ENCODE peak calls at places on chromosomes 6 and 20, in four cellular contexts. One of them, this sample, is unnamed.

GRCh38 chr6:25359891-25360290 is 80.7 kb downstream of the CARMIL1 start:
- DNase-seq in H1: no peak
- DNase-seq in HepG2: no peak
- DNase-seq in K562: no peak
- DNase-seq in this sample: no peak

GRCh38 chr6:163706688-163707087 is 292.2 kb downstream of the QKI start:
- DNase-seq in K562: no peak
- DNase-seq in H1: no peak
- DNase-seq in HepG2: no peak
- DNase-seq in this sample: no peak

GRCh38 chr6:137808191-137808590 is 58.9 kb upstream of the TNFAIP3 start:
- DNase-seq in H1: no peak
- DNase-seq in HepG2: peak; percentile 61
- DNase-seq in K562: no peak
- DNase-seq in this sample: no peak

GRCh38 chr6:119328866-119329806 is 20.4 kb downstream of the MAN1A1 start:
- DNase-seq in HepG2: no peak
- DNase-seq in K562: no peak
- DNase-seq in H1: no peak
- DNase-seq in this sample: no peak

GRCh38 chr6:91449539-91449938 is 862.7 kb upstream of the MAP3K7 start:
- DNase-seq in K562: no peak
- DNase-seq in H1: no peak
- DNase-seq in HepG2: no peak
- DNase-seq in this sample: no peak

GRCh38 chr6:166423781-166424180 is 41.0 kb upstream of the MPC1 start:
- DNase-seq in H1: no peak
- DNase-seq in HepG2: no peak
- DNase-seq in K562: no peak
- DNase-seq in this sample: no peak

GRCh38 chr6:42407379-42407778 is 44.3 kb downstream of the TRERF1 start:
- DNase-seq in HepG2: no peak
- DNase-seq in K562: peak; percentile 61
- DNase-seq in H1: no peak
- DNase-seq in this sample: no peak

GRCh38 chr6:47103931-47104330 is 61.8 kb upstream of the ADGRF1 start:
- DNase-seq in H1: no peak
- DNase-seq in HepG2: no peak
- DNase-seq in K562: no peak
- DNase-seq in this sample: no peak

GRCh38 chr6:15090145-15090579 is 155.7 kb upstream of the JARID2 start:
- DNase-seq in K562: peak; percentile 93
- DNase-seq in HepG2: no peak
- DNase-seq in H1: no peak
- DNase-seq in this sample: no peak

GRCh38 chr6:105094133-105094640 is 85.6 kb downstream of the POPDC3 start:
- DNase-seq in H1: no peak
- DNase-seq in HepG2: no peak
- DNase-seq in K562: no peak
- DNase-seq in this sample: no peak

GRCh38 chr6:105596284-105596755 is 193.4 kb upstream of the PREP start:
- DNase-seq in K562: no peak
- DNase-seq in HepG2: no peak
- DNase-seq in H1: no peak
- DNase-seq in this sample: no peak

GRCh38 chr6:52724041-52724405 is 39.3 kb downstream of the GSTA2 start:
- DNase-seq in H1: no peak
- DNase-seq in K562: no peak
- DNase-seq in HepG2: no peak
- DNase-seq in this sample: no peak

GRCh38 chr20:8244637-8245036 is 112.6 kb downstream of the PLCB1 start:
- DNase-seq in K562: no peak
- DNase-seq in H1: no peak
- DNase-seq in HepG2: peak; percentile 50
- DNase-seq in this sample: no peak

GRCh38 chr6:33886673-33887144 is 82.9 kb upstream of the MLN start:
- DNase-seq in HepG2: no peak
- DNase-seq in K562: no peak
- DNase-seq in H1: no peak
- DNase-seq in this sample: no peak

GRCh38 chr6:139581485-139581865 is 207.0 kb upstream of the CITED2 start:
- DNase-seq in H1: no peak
- DNase-seq in K562: no peak
- DNase-seq in HepG2: no peak
- DNase-seq in this sample: no peak

GRCh38 chr6:143064996-143065683 is 4.5 kb downstream of the AIG1 start:
- DNase-seq in K562: peak; percentile 82
- DNase-seq in HepG2: peak; percentile 96
- DNase-seq in H1: no peak
- DNase-seq in this sample: no peak

GRCh38 chr6:149855040-149855654 is 9.0 kb downstream of the LRP11 start:
- DNase-seq in H1: no peak
- DNase-seq in K562: no peak
- DNase-seq in HepG2: peak; percentile 78
- DNase-seq in this sample: no peak

GRCh38 chr6:158022749-158023596 is 41.3 kb downstream of the SYNJ2 start:
- DNase-seq in H1: no peak
- DNase-seq in HepG2: no peak
- DNase-seq in K562: no peak
- DNase-seq in this sample: no peak

GRCh38 chr6:30657454-30657853 is 10.5 kb downstream of the C6orf136 start:
- DNase-seq in K562: no peak
- DNase-seq in H1: no peak
- DNase-seq in HepG2: no peak
- DNase-seq in this sample: no peak

GRCh38 chr6:57190140-57190539 is 18.0 kb downstream of the BAG2 start:
- DNase-seq in H1: no peak
- DNase-seq in K562: no peak
- DNase-seq in HepG2: peak; percentile 55
- DNase-seq in this sample: no peak

GRCh38 chr20:38748863-38749153 is 548 bp downstream of the ACTR5 start:
- DNase-seq in H1: no peak
- DNase-seq in K562: peak; percentile 68
- DNase-seq in HepG2: no peak
- DNase-seq in this sample: no peak

GRCh38 chr6:166559211-166559610 is 27.3 kb downstream of the RAMACL start:
- DNase-seq in K562: no peak
- DNase-seq in HepG2: no peak
- DNase-seq in H1: no peak
- DNase-seq in this sample: no peak

GRCh38 chr6:4775591-4776492 is at the start of gene CDYL:
- DNase-seq in HepG2: peak; percentile 78
- DNase-seq in H1: peak; percentile 47
- DNase-seq in K562: peak; percentile 93
- DNase-seq in this sample: no peak

GRCh38 chr20:12316794-12317193 is 399.1 kb downstream of the BTBD3 start:
- DNase-seq in HepG2: no peak
- DNase-seq in K562: no peak
- DNase-seq in H1: no peak
- DNase-seq in this sample: no peak

GRCh38 chr20:31604567-31605030 is 490 bp upstream of the ID1 start:
- DNase-seq in HepG2: peak; percentile 48
- DNase-seq in H1: no peak
- DNase-seq in K562: no peak
- DNase-seq in this sample: no peak

GRCh38 chr20:52031574-52032303 is 159.8 kb downstream of the ZFP64 start:
- DNase-seq in K562: no peak
- DNase-seq in HepG2: peak; percentile 95
- DNase-seq in H1: no peak
- DNase-seq in this sample: no peak

GRCh38 chr6:55670850-55671413 is 91.9 kb upstream of the HMGCLL1 start:
- DNase-seq in H1: no peak
- DNase-seq in K562: no peak
- DNase-seq in HepG2: no peak
- DNase-seq in this sample: no peak

GRCh38 chr6:75211920-75212590 is 6.2 kb upstream of the COL12A1 start:
- DNase-seq in HepG2: no peak
- DNase-seq in K562: no peak
- DNase-seq in H1: no peak
- DNase-seq in this sample: no peak

DNA sequence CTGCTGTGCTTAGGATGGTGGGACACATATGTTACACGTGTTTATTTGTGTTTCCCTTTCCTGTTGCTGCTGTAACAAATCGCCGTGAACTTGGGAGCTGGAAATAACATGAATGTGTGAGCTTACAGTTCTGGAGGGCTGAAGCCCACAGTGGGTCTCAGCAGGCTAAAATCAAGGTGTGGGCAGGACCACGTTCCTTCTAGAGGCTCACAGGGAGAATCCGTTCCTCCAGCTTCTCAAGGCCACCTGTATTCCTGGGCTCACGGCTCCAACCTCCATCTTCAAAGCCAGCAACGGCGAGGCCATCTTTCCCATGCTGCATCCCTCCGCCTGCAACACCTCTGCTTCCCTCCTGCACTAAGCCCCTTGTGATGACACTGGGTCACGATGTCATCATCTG is 27.4 kb upstream of the PTGIS start:
- DNase-seq in HepG2: no peak
- DNase-seq in K562: no peak
- DNase-seq in H1: no peak
- DNase-seq in this sample: no peak
- TF ChIP-seq CREB1 in HepG2: no peak
- TF ChIP-seq CREB1 in K562: no peak
- TF ChIP-seq CREB1 in H1: no peak
- TF ChIP-seq CREB1 in this sample: no peak

DNA sequence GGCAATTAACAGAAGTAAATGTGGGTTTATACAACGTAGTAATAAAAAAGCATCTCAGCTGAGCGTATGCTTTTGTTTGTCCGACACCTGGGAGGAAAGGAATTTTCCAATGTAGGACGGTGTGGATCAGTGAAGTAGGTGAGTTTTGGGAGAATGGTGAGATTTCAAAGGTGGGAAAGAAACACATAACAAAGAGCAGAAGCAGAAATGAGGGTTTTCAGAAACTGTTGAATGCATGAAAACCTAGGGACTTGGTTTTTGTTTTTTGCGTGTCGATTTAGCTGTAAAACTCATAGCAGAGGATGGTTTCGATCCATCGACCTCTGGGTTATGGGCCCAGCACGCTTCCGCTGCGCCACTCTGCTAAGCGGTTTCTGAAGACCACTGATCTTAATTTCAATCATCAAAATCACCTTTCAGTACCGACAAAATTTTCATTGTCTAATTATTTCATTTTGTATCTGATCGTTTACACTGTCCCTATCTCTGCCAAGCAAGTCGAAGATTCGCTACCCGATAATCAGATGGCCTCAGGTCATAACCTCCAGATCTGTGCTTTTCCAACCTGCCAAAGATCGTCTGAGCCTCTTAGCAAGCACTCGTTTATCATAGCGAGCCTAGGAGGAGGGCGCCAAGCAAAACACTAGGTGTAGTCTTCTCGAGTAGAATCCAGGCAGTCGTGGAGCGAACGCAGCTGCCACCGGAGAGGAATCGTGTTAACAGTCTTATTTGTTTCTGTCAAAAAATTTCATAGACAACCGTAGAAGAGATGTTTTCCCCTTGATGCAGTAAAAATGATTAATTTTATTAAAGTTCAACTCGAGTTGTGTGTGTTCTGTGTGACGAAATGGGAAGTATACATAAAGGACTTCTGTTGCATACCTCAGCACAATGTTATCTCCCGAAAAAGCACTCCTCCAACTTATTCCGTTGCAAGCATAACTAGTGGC is 20.9 kb upstream of the POM121L2 start:
- DNase-seq in H1: peak; percentile 13
- DNase-seq in K562: peak; percentile 91
- DNase-seq in HepG2: peak; percentile 75
- DNase-seq in this sample: peak; percentile 24
- TF ChIP-seq GABPA in H1: no peak
- TF ChIP-seq GABPA in K562: no peak
- TF ChIP-seq GABPA in HepG2: peak; percentile 57
- TF ChIP-seq GABPA in this sample: no peak

GRCh38 chr6:73768630-73769029 is 72.6 kb downstream of the CD109 start:
- DNase-seq in K562: no peak
- DNase-seq in H1: no peak
- DNase-seq in HepG2: no peak
- DNase-seq in this sample: no peak

GRCh38 chr6:73779943-73780342 is 83.9 kb downstream of the CD109 start:
- DNase-seq in H1: no peak
- DNase-seq in K562: no peak
- DNase-seq in HepG2: no peak
- DNase-seq in this sample: no peak

GRCh38 chr6:73769976-73770375 is 74.0 kb downstream of the CD109 start:
- DNase-seq in HepG2: no peak
- DNase-seq in K562: no peak
- DNase-seq in H1: no peak
- DNase-seq in this sample: no peak

GRCh38 chr6:73774311-73774766 is 78.3 kb downstream of the CD109 start:
- DNase-seq in HepG2: no peak
- DNase-seq in K562: no peak
- DNase-seq in H1: no peak
- DNase-seq in this sample: peak; percentile 9
- TF ChIP-seq CREB1 in HepG2: no peak
- TF ChIP-seq CREB1 in K562: no peak
- TF ChIP-seq CREB1 in H1: no peak
- TF ChIP-seq CREB1 in this sample: no peak

GRCh38 chr20:58173091-58173490 is 55.4 kb downstream of the ANKRD60 start:
- DNase-seq in HepG2: no peak
- DNase-seq in K562: no peak
- DNase-seq in H1: no peak
- DNase-seq in this sample: no peak

GRCh38 chr20:58174708-58175287 is 53.7 kb downstream of the ANKRD60 start:
- DNase-seq in K562: no peak
- DNase-seq in HepG2: no peak
- DNase-seq in H1: no peak
- DNase-seq in this sample: no peak

GRCh38 chr20:58175836-58176235 is 52.6 kb downstream of the ANKRD60 start:
- DNase-seq in HepG2: no peak
- DNase-seq in K562: no peak
- DNase-seq in H1: no peak
- DNase-seq in this sample: no peak

GRCh38 chr20:58175425-58175824 is 53.0 kb downstream of the ANKRD60 start:
- DNase-seq in H1: no peak
- DNase-seq in K562: no peak
- DNase-seq in HepG2: no peak
- DNase-seq in this sample: no peak

GRCh38 chr20:58173930-58174707 is 54.3 kb downstream of the ANKRD60 start:
- DNase-seq in H1: no peak
- DNase-seq in HepG2: no peak
- DNase-seq in K562: no peak
- DNase-seq in this sample: no peak
- TF ChIP-seq GABPA in H1: no peak
- TF ChIP-seq GABPA in HepG2: no peak
- TF ChIP-seq GABPA in K562: no peak
- TF ChIP-seq GABPA in this sample: no peak

This sample was measured in GM12878.